ENCODE peak calls at places on chromosome 21, in nine cellular contexts. One of them, this sample, is unnamed.
A peak's percentile ranks its signal among the peaks of the same experiment; 100 is the strongest.

GRCh38 chr21:20451051-20451450 is 547.2 kb upstream of the NCAM2 start:
- DNase-seq in heart right ventricle: no peak
- DNase-seq in aorta: no peak
- DNase-seq in GM23338: no peak
- DNase-seq in LNCaP clone FGC: no peak
- DNase-seq in GM06990: no peak
- DNase-seq in K562: no peak
- DNase-seq in spleen: no peak
- DNase-seq in foreskin fibroblast: peak; percentile 1
- DNase-seq in this sample: no peak

GRCh38 chr21:36471254-36471723 is 8.6 kb downstream of the CLDN14 start:
- DNase-seq in foreskin fibroblast: no peak
- DNase-seq in GM23338: no peak
- DNase-seq in LNCaP clone FGC: no peak
- DNase-seq in K562: no peak
- DNase-seq in heart right ventricle: no peak
- DNase-seq in GM06990: peak; percentile 45
- DNase-seq in spleen: no peak
- DNase-seq in aorta: no peak
- DNase-seq in this sample: no peak

GRCh38 chr21:44732956-44733355 is 21.6 kb upstream of the TSPEAR start:
- DNase-seq in K562: no peak
- DNase-seq in GM06990: no peak
- DNase-seq in GM23338: no peak
- DNase-seq in foreskin fibroblast: no peak
- DNase-seq in spleen: no peak
- DNase-seq in LNCaP clone FGC: no peak
- DNase-seq in aorta: peak; percentile 55
- DNase-seq in heart right ventricle: no peak
- DNase-seq in this sample: no peak

GRCh38 chr21:44402323-44403105 is 49.1 kb downstream of the TRPM2 start:
- DNase-seq in aorta: peak; percentile 65
- DNase-seq in foreskin fibroblast: no peak
- DNase-seq in heart right ventricle: no peak
- DNase-seq in GM23338: no peak
- DNase-seq in spleen: peak; percentile 49
- DNase-seq in K562: no peak
- DNase-seq in LNCaP clone FGC: no peak
- DNase-seq in GM06990: no peak
- DNase-seq in this sample: no peak

GRCh38 chr21:44290327-44291077 is 4.8 kb downstream of the AIRE start:
- DNase-seq in K562: no peak
- DNase-seq in LNCaP clone FGC: no peak
- DNase-seq in spleen: peak; percentile 63
- DNase-seq in heart right ventricle: no peak
- DNase-seq in GM23338: no peak
- DNase-seq in GM06990: peak; percentile 3
- DNase-seq in aorta: no peak
- DNase-seq in foreskin fibroblast: no peak
- DNase-seq in this sample: peak; percentile 41

GRCh38 chr21:43790053-43790524 is 712 bp downstream of the RRP1 start:
- DNase-seq in K562: no peak
- DNase-seq in LNCaP clone FGC: no peak
- DNase-seq in heart right ventricle: no peak
- DNase-seq in spleen: no peak
- DNase-seq in aorta: no peak
- DNase-seq in GM06990: no peak
- DNase-seq in foreskin fibroblast: no peak
- DNase-seq in GM23338: no peak
- DNase-seq in this sample: no peak

GRCh38 chr21:14554948-14555347 is 8.8 kb upstream of the SAMSN1 start:
- DNase-seq in LNCaP clone FGC: no peak
- DNase-seq in aorta: no peak
- DNase-seq in K562: no peak
- DNase-seq in foreskin fibroblast: no peak
- DNase-seq in spleen: no peak
- DNase-seq in GM23338: peak; percentile 4
- DNase-seq in GM06990: no peak
- DNase-seq in heart right ventricle: no peak
- DNase-seq in this sample: no peak

GRCh38 chr21:16055012-16055411 is 325.2 kb downstream of the USP25 start:
- DNase-seq in aorta: no peak
- DNase-seq in GM06990: no peak
- DNase-seq in K562: no peak
- DNase-seq in spleen: no peak
- DNase-seq in GM23338: no peak
- DNase-seq in foreskin fibroblast: no peak
- DNase-seq in heart right ventricle: no peak
- DNase-seq in LNCaP clone FGC: no peak
- DNase-seq in this sample: no peak

GRCh38 chr21:44418876-44419230 is 36.5 kb upstream of the LRRC3 start:
- DNase-seq in foreskin fibroblast: no peak
- DNase-seq in aorta: peak; percentile 66
- DNase-seq in LNCaP clone FGC: no peak
- DNase-seq in GM23338: no peak
- DNase-seq in spleen: peak; percentile 41
- DNase-seq in GM06990: no peak
- DNase-seq in heart right ventricle: no peak
- DNase-seq in K562: no peak
- DNase-seq in this sample: no peak

GRCh38 chr21:42527127-42527488 is 13.5 kb downstream of the SLC37A1 start:
- DNase-seq in LNCaP clone FGC: no peak
- DNase-seq in heart right ventricle: no peak
- DNase-seq in GM06990: no peak
- DNase-seq in foreskin fibroblast: no peak
- DNase-seq in spleen: no peak
- DNase-seq in GM23338: no peak
- DNase-seq in aorta: no peak
- DNase-seq in K562: no peak
- DNase-seq in this sample: no peak

DNA sequence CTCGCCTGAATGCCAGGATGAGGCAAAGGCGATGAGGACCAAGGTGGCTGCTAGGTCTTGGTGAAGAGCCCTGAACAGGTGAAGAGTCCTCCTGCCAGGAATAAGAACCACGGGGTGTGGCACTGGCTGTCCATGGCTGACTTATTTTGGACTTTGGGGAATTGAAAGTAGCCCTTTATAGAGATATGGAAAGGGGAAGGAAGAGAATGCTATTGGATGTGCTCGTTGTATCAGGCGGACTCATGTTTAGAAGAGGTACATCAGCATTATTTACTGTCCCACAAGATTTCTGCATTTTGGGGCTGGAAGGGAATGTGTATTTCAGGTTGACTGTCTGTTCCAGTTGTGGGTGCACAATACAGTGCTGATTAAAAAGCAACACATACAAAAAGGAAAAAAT is 465.8 kb downstream of the DSCAM start:
- DNase-seq in heart right ventricle: no peak
- DNase-seq in foreskin fibroblast: no peak
- DNase-seq in GM23338: no peak
- DNase-seq in aorta: no peak
- DNase-seq in GM06990: no peak
- DNase-seq in K562: no peak
- DNase-seq in LNCaP clone FGC: no peak
- DNase-seq in spleen: no peak
- DNase-seq in this sample: no peak
- H3K4me3 ChIP-seq in heart right ventricle: no peak overlapping the region
- H3K4me3 ChIP-seq in foreskin fibroblast: no peak overlapping the region
- H3K4me3 ChIP-seq in GM23338: no peak overlapping the region
- H3K4me3 ChIP-seq in aorta: no peak overlapping the region
- H3K4me3 ChIP-seq in GM06990: no peak overlapping the region
- H3K4me3 ChIP-seq in K562: no peak overlapping the region
- H3K4me3 ChIP-seq in LNCaP clone FGC: no peak overlapping the region
- H3K4me3 ChIP-seq in spleen: no peak overlapping the region
- H3K4me3 ChIP-seq in this sample: no peak overlapping the region

GRCh38 chr21:33825419-33825818 is 90.2 kb downstream of the ATP5PO start:
- DNase-seq in heart right ventricle: no peak
- DNase-seq in GM23338: no peak
- DNase-seq in spleen: no peak
- DNase-seq in K562: no peak
- DNase-seq in aorta: no peak
- DNase-seq in LNCaP clone FGC: no peak
- DNase-seq in foreskin fibroblast: no peak
- DNase-seq in GM06990: no peak
- DNase-seq in this sample: no peak

GRCh38 chr21:33824156-33824941 is 91.3 kb downstream of the ATP5PO start:
- DNase-seq in K562: no peak
- DNase-seq in GM23338: no peak
- DNase-seq in foreskin fibroblast: no peak
- DNase-seq in aorta: no peak
- DNase-seq in heart right ventricle: no peak
- DNase-seq in spleen: no peak
- DNase-seq in GM06990: no peak
- DNase-seq in LNCaP clone FGC: no peak
- DNase-seq in this sample: no peak

GRCh38 chr21:33817663-33818433 is 97.8 kb downstream of the ATP5PO start:
- DNase-seq in spleen: no peak
- DNase-seq in foreskin fibroblast: no peak
- DNase-seq in GM23338: no peak
- DNase-seq in GM06990: no peak
- DNase-seq in aorta: no peak
- DNase-seq in LNCaP clone FGC: no peak
- DNase-seq in K562: peak; percentile 72
- DNase-seq in heart right ventricle: no peak
- DNase-seq in this sample: no peak

GRCh38 chr21:33820371-33820770 is 95.2 kb downstream of the ATP5PO start:
- DNase-seq in foreskin fibroblast: no peak
- DNase-seq in K562: no peak
- DNase-seq in spleen: no peak
- DNase-seq in GM23338: no peak
- DNase-seq in heart right ventricle: no peak
- DNase-seq in GM06990: no peak
- DNase-seq in aorta: no peak
- DNase-seq in LNCaP clone FGC: no peak
- DNase-seq in this sample: no peak

GRCh38 chr21:33821580-33822322 is 93.9 kb downstream of the ATP5PO start:
- DNase-seq in GM23338: no peak
- DNase-seq in GM06990: no peak
- DNase-seq in heart right ventricle: no peak
- DNase-seq in LNCaP clone FGC: no peak
- DNase-seq in spleen: no peak
- DNase-seq in foreskin fibroblast: no peak
- DNase-seq in aorta: no peak
- DNase-seq in K562: no peak
- DNase-seq in this sample: no peak
- H3K4me3 ChIP-seq in GM23338: no peak overlapping the region
- H3K4me3 ChIP-seq in GM06990: no peak overlapping the region
- H3K4me3 ChIP-seq in heart right ventricle: no peak overlapping the region
- H3K4me3 ChIP-seq in LNCaP clone FGC: no peak overlapping the region
- H3K4me3 ChIP-seq in spleen: no peak overlapping the region
- H3K4me3 ChIP-seq in foreskin fibroblast: no peak overlapping the region
- H3K4me3 ChIP-seq in aorta: no peak overlapping the region
- H3K4me3 ChIP-seq in K562: no peak overlapping the region
- H3K4me3 ChIP-seq in this sample: no peak overlapping the region

GRCh38 chr21:29145837-29146453 is 15.5 kb downstream of the MAP3K7CL start:
- DNase-seq in GM06990: no peak
- DNase-seq in heart right ventricle: no peak
- DNase-seq in aorta: no peak
- DNase-seq in K562: no peak
- DNase-seq in foreskin fibroblast: no peak
- DNase-seq in LNCaP clone FGC: peak; percentile 59
- DNase-seq in GM23338: no peak
- DNase-seq in spleen: no peak
- DNase-seq in this sample: no peak

GRCh38 chr21:29148535-29148934 is 18.1 kb downstream of the MAP3K7CL start:
- DNase-seq in heart right ventricle: no peak
- DNase-seq in LNCaP clone FGC: no peak
- DNase-seq in spleen: no peak
- DNase-seq in GM06990: no peak
- DNase-seq in aorta: no peak
- DNase-seq in K562: no peak
- DNase-seq in foreskin fibroblast: peak; percentile 85
- DNase-seq in GM23338: no peak
- DNase-seq in this sample: peak; percentile 22

GRCh38 chr21:29146726-29147125 is 16.3 kb downstream of the MAP3K7CL start:
- DNase-seq in spleen: no peak
- DNase-seq in K562: no peak
- DNase-seq in LNCaP clone FGC: no peak
- DNase-seq in GM23338: no peak
- DNase-seq in foreskin fibroblast: peak; percentile 17
- DNase-seq in aorta: no peak
- DNase-seq in heart right ventricle: no peak
- DNase-seq in GM06990: no peak
- DNase-seq in this sample: no peak

GRCh38 chr21:29144736-29145353 is 14.4 kb downstream of the MAP3K7CL start:
- DNase-seq in heart right ventricle: no peak
- DNase-seq in aorta: no peak
- DNase-seq in GM06990: no peak
- DNase-seq in LNCaP clone FGC: no peak
- DNase-seq in spleen: no peak
- DNase-seq in K562: no peak
- DNase-seq in foreskin fibroblast: peak; percentile 47
- DNase-seq in GM23338: no peak
- DNase-seq in this sample: no peak

DNA sequence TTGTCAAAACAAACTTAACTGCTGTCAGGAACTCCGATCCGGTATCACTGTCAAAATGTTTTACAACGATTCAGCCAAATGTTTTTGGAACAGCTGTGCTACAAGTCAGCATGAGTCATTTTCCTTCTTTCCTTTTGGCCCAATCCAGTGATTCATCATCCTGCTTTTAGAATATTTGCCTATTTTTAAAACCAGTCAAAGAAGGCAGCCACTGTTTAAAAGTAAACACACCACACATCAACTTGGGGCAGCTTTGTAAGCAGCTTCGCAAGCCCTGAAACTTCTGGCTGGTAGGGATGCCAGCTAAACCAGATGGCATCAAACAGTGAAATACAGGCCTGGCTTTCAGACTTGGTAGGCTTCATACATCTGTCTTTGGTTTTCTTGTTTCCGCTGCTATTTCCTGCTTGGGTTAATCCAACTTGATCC is 14.9 kb downstream of the MAP3K7CL start:
- DNase-seq in GM06990: no peak
- DNase-seq in foreskin fibroblast: peak; percentile 91
- DNase-seq in K562: peak; percentile 13
- DNase-seq in aorta: no peak
- DNase-seq in spleen: no peak
- DNase-seq in GM23338: no peak
- DNase-seq in LNCaP clone FGC: no peak
- DNase-seq in heart right ventricle: no peak
- DNase-seq in this sample: no peak
- H3K4me3 ChIP-seq in GM06990: no peak overlapping the region
- H3K4me3 ChIP-seq in foreskin fibroblast: no peak overlapping the region
- H3K4me3 ChIP-seq in K562: no peak overlapping the region
- H3K4me3 ChIP-seq in aorta: no peak overlapping the region
- H3K4me3 ChIP-seq in spleen: no peak overlapping the region
- H3K4me3 ChIP-seq in GM23338: no peak overlapping the region
- H3K4me3 ChIP-seq in LNCaP clone FGC: no peak overlapping the region
- H3K4me3 ChIP-seq in heart right ventricle: no peak overlapping the region
- H3K4me3 ChIP-seq in this sample: no peak overlapping the region

DNA sequence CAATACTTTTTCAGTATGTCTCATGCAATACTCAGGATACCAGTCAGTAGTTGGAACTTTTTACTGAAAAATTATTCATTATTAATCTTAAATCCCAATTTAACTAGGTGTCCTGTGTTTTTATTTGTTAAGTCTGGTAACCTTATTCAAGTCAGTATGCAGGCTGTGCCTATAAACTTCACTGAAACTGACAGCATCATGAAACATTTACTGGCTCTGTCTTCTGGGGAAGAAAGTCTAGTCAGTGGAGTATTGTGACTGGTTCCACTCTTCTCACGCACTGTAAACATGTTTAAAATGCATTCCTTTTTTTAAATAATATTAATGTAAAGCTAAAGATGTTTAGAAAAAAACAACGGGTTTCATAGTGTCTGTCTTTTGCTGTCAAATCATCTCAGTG is 739.8 kb downstream of the LTN1 start:
- DNase-seq in foreskin fibroblast: peak; percentile 51
- DNase-seq in heart right ventricle: no peak
- DNase-seq in aorta: no peak
- DNase-seq in K562: no peak
- DNase-seq in GM06990: no peak
- DNase-seq in LNCaP clone FGC: no peak
- DNase-seq in spleen: no peak
- DNase-seq in GM23338: no peak
- DNase-seq in this sample: no peak
- H3K4me3 ChIP-seq in foreskin fibroblast: no peak overlapping the region
- H3K4me3 ChIP-seq in heart right ventricle: no peak overlapping the region
- H3K4me3 ChIP-seq in aorta: no peak overlapping the region
- H3K4me3 ChIP-seq in K562: no peak overlapping the region
- H3K4me3 ChIP-seq in GM06990: no peak overlapping the region
- H3K4me3 ChIP-seq in LNCaP clone FGC: no peak overlapping the region
- H3K4me3 ChIP-seq in spleen: no peak overlapping the region
- H3K4me3 ChIP-seq in GM23338: no peak overlapping the region
- H3K4me3 ChIP-seq in this sample: no peak overlapping the region